ENCODE peak calls at places on chromosome 11, in five cellular contexts. R, P, O, M and L are unnamed samples.
A peak's percentile ranks its signal among the peaks of the same experiment; 100 is the strongest.

GRCh38 chr11:100942016-100942415 is 187.6 kb downstream of the PGR start:
- DNase-seq in R (no peak), P (no peak), O (no peak), M (no peak), L (no peak)

GRCh38 chr11:123251656-123252344 is 56.8 kb upstream of the CLMP start:
- DNase-seq in R (no peak), P (no peak), O (no peak), M (peak; percentile 49), L (no peak)

GRCh38 chr11:36485296-36485870 is 24.7 kb downstream of the TRAF6 start:
- DNase-seq in R (no peak), P (no peak), O (no peak), M (no peak), L (no peak)

GRCh38 chr11:66340596-66341501 is 4.1 kb downstream of the BRMS1 start:
- DNase-seq in R (no peak), P (no peak), O (no peak), M (no peak), L (peak; percentile 29)

GRCh38 chr11:105937331-105937730 is 84.7 kb downstream of the MSANTD4 start:
- DNase-seq in R (peak; percentile 23), P (no peak), O (no peak), M (no peak), L (no peak)

GRCh38 chr11:80727315-80727714 is 1286.5 kb upstream of the TENM4 start:
- DNase-seq in R (no peak), P (peak; percentile 76), O (peak; percentile 8), M (no peak), L (no peak)

GRCh38 chr11:102438311-102439062 is 14.1 kb downstream of the TMEM123 start:
- DNase-seq in R (no peak), P (no peak), O (no peak), M (peak; percentile 31), L (peak; percentile 61)

GRCh38 chr11:120057595-120058581 is 80.0 kb downstream of the TRIM29 start:
- DNase-seq in R (peak; percentile 2), P (no peak), O (no peak), M (no peak), L (no peak)

GRCh38 chr11:120675171-120675570 is 163.6 kb downstream of the GRIK4 start:
- DNase-seq in R (no peak), P (no peak), O (no peak), M (no peak), L (no peak)

GRCh38 chr11:86500500-86501170 is 125.9 kb downstream of the CCDC81 start:
- DNase-seq in R (no peak), P (no peak), O (no peak), M (no peak), L (no peak)

GRCh38 chr11:24496728-24497396 is at the start of gene LUZP2:
- DNase-seq in R (no peak), P (no peak), O (peak; percentile 69), M (peak; percentile 27), L (peak; percentile 38)

GRCh38 chr11:126748097-126748756 is 252.3 kb downstream of the KIRREL3 start:
- DNase-seq in R (no peak), P (no peak), O (no peak), M (no peak), L (peak; percentile 51)

GRCh38 chr11:122181372-122181771 is 65.4 kb upstream of the BLID start:
- DNase-seq in R (no peak), P (no peak), O (no peak), M (no peak), L (no peak)

GRCh38 chr11:64999478-64999877 is 2.7 kb upstream of the BATF2 start:
- DNase-seq in R (no peak), P (no peak), O (no peak), M (no peak), L (no peak)

GRCh38 chr11:70189622-70190021 is 13.5 kb upstream of the FADD start:
- DNase-seq in R (no peak), P (no peak), O (no peak), M (no peak), L (no peak)

GRCh38 chr11:133228406-133229330 is 303.6 kb downstream of the OPCML start:
- DNase-seq in R (no peak), P (no peak), O (peak; percentile 56), M (peak; percentile 56), L (peak; percentile 45)

GRCh38 chr11:8222820-8223512 is 40.7 kb downstream of the LMO1 start:
- DNase-seq in R (no peak), P (no peak), O (no peak), M (no peak), L (peak; percentile 19)

GRCh38 chr11:94179696-94180095 is 51.1 kb downstream of the PANX1 start:
- DNase-seq in R (no peak), P (no peak), O (no peak), M (no peak), L (no peak)

GRCh38 chr11:30914143-30914762 is 328.1 kb upstream of the MPPED2 start:
- DNase-seq in R (peak; percentile 15), P (peak; percentile 14), O (peak; percentile 56), M (peak; percentile 71), L (peak; percentile 48)

GRCh38 chr11:66339163-66339675 is 3.0 kb upstream of the RIN1 start:
- DNase-seq in R (no peak), P (no peak), O (no peak), M (no peak), L (peak; percentile 30)

GRCh38 chr11:118910309-118911112 is 15.2 kb downstream of the BCL9L start:
- DNase-seq in R (no peak), P (no peak), O (no peak), M (peak; percentile 80), L (peak; percentile 87)

GRCh38 chr11:101567086-101567485 is 16.7 kb downstream of the TRPC6 start:
- DNase-seq in R (no peak), P (no peak), O (peak; percentile 59), M (peak; percentile 17), L (no peak)

GRCh38 chr11:104609766-104610165 is 288.5 kb downstream of the CASP12 start:
- DNase-seq in R (no peak), P (no peak), O (no peak), M (no peak), L (no peak)

GRCh38 chr11:6745465-6746015 is 26.2 kb downstream of the OR2AG2 start:
- DNase-seq in R (no peak), P (peak; percentile 11), O (no peak), M (no peak), L (no peak)
- H3K4me1 ChIP-seq in R (no peaks in the 10 kb centered on the region), P (peaks cover 22% of the 10 kb centered on the region), O (no peaks in the 10 kb centered on the region), M (no peaks in the 10 kb centered on the region), L (peaks cover 20% of the 10 kb centered on the region)

GRCh38 chr11:12815150-12815523 is 140.9 kb downstream of the TEAD1 start:
- DNase-seq in R (no peak), P (no peak), O (no peak), M (no peak), L (no peak)
- H3K4me1 ChIP-seq in R (peaks cover 72% of the 10 kb centered on the region), P (peaks cover 56% of the 10 kb centered on the region), O (peaks cover 2% of the 10 kb centered on the region), M (peaks cover 20% of the 10 kb centered on the region), L (peaks cover 41% of the 10 kb centered on the region)

DNA sequence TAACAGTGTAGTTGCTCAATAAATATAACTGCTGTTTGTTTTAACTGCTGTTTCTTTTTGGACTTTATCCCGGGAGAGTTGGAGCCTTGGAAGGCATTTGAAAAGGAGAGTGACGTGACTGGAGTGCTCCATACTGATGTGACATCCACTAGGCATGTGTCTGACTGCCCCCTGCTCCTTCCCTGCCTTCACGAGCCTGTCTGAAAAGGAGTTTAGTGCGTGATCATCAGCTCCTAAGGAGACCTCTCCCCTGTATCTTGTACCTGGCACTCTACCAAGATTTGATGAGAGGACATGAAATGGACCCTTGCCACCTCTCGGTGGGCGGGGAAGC is 22.9 kb downstream of the ZBTB16 start:
- DNase-seq in R (no peak), P (no peak), O (no peak), M (no peak), L (no peak)
- H3K4me1 ChIP-seq in R (no peaks in the 10 kb centered on the region), P (peaks cover 42% of the 10 kb centered on the region), O (peaks cover 33% of the 10 kb centered on the region), M (peaks cover 97% of the 10 kb centered on the region), L (peaks cover 100% of the 10 kb centered on the region)

GRCh38 chr11:1006762-1007161 is 29.8 kb downstream of the MUC6 start:
- DNase-seq in R (no peak), P (no peak), O (no peak), M (no peak), L (no peak)
- H3K4me1 ChIP-seq in R (no peaks in the 10 kb centered on the region), P (no peaks in the 10 kb centered on the region), O (peaks cover 5% of the 10 kb centered on the region), M (no peaks in the 10 kb centered on the region), L (no peaks in the 10 kb centered on the region)

GRCh38 chr11:61962213-61963015 is 5.0 kb downstream of the FTH1 start:
- DNase-seq in R (no peak), P (no peak), O (no peak), M (no peak), L (no peak)
- H3K4me1 ChIP-seq in R (peaks cover 59% of the 10 kb centered on the region), P (peaks cover 24% of the 10 kb centered on the region), O (peaks cover 4% of the 10 kb centered on the region), M (peaks cover 19% of the 10 kb centered on the region), L (peaks cover 55% of the 10 kb centered on the region)

DNA sequence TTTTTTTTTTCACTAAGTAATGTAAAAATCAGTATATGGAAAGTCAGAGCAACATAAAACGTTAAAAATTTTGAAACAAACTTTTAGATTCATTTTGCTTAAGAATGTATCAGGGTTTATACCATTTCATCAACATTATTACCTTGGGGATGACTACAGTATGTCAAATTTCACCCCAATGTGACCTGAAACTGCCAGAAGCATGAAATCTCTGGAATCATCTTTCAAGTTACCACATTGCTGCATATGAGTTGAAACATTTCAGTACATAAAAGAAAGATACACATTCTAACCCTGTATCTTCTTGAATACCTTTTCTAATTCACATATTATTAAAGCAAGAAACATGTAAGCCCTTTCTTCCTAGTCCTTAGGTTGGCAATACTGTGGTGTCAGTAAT is 32.8 kb downstream of the MAML2 start:
- DNase-seq in R (no peak), P (no peak), O (no peak), M (no peak), L (no peak)
- H3K4me1 ChIP-seq in R (peaks cover 91% of the 10 kb centered on the region), P (peaks cover 9% of the 10 kb centered on the region), O (peaks cover 29% of the 10 kb centered on the region), M (peaks cover 64% of the 10 kb centered on the region), L (peaks cover 86% of the 10 kb centered on the region)